ENCODE peak calls at places on chromosomes 16 and 17, in nine cellular contexts. L, N, C, P, J, B, O, M and A are unnamed samples.

GRCh38 chr17:63987616-63988478 is 10.3 kb upstream of the PRR29 start:
- DNase-seq in B (no peak), J (no peak), N (no peak), L (no peak), M (no peak), P (no peak), C (no peak), O (no peak), A (no peak)

GRCh38 chr16:49312389-49312990 is 30.9 kb upstream of the CBLN1 start:
- DNase-seq in N (peak; percentile 34), L (no peak), C (no peak), P (no peak), O (no peak), M (no peak), J (no peak), B (no peak), A (no peak)

GRCh38 chr16:19044781-19045180 is 22.6 kb upstream of the COQ7 start:
- DNase-seq in P (no peak), O (no peak), N (no peak), B (no peak), L (no peak), M (no peak), J (no peak), C (no peak), A (no peak)

GRCh38 chr17:71922439-71922838 is 198.4 kb upstream of the SOX9 start:
- DNase-seq in P (no peak), J (no peak), B (no peak), M (no peak), O (no peak), L (no peak), N (no peak), C (no peak), A (no peak)

GRCh38 chr17:10821062-10821461 is 16.8 kb downstream of the PIRT start:
- DNase-seq in L (no peak), N (no peak), O (no peak), C (no peak), J (no peak), M (no peak), P (no peak), B (no peak), A (no peak)

GRCh38 chr17:41692722-41693521 is 4.2 kb downstream of the EIF1 start:
- DNase-seq in J (no peak), O (no peak), M (no peak), N (no peak), C (no peak), P (no peak), L (no peak), B (no peak), A (no peak)

GRCh38 chr16:10765772-10766171 is 22.1 kb downstream of the NUBP1 start:
- DNase-seq in M (peak; percentile 64), J (no peak), C (no peak), P (no peak), B (no peak), L (no peak), O (no peak), N (no peak), A (no peak)

GRCh38 chr16:53433930-53434435 is 288 bp upstream of the RBL2 start:
- DNase-seq in C (peak; percentile 81), P (no peak), L (no peak), N (no peak), J (peak; percentile 87), M (peak; percentile 88), B (no peak), O (no peak), A (no peak)

GRCh38 chr16:67844441-67844840 is 2.3 kb upstream of the NUTF2 start:
- DNase-seq in O (no peak), J (no peak), B (no peak), N (no peak), M (no peak), C (peak; percentile 16), L (no peak), P (no peak), A (no peak)

GRCh38 chr16:49356728-49357488 is 16.7 kb upstream of the C16orf78 start:
- DNase-seq in L (no peak), M (no peak), P (no peak), O (no peak), J (no peak), C (no peak), N (no peak), B (no peak), A (no peak)

GRCh38 chr16:4691666-4692412 is 1.5 kb upstream of the NUDT16L1 start:
- DNase-seq in B (no peak), J (no peak), N (no peak), L (no peak), M (no peak), P (no peak), O (no peak), C (no peak), A (no peak)

GRCh38 chr16:10668322-10669045 is 26.2 kb downstream of the TEKT5 start:
- DNase-seq in L (peak; percentile 23), B (no peak), M (peak; percentile 49), N (no peak), P (no peak), C (peak; percentile 51), J (no peak), O (no peak), A (peak; percentile 3)

GRCh38 chr17:79406316-79406715 is 204.5 kb downstream of the RBFOX3 start:
- DNase-seq in J (no peak), L (no peak), M (no peak), C (no peak), P (no peak), N (peak; percentile 18), O (no peak), B (no peak), A (no peak)

GRCh38 chr17:13306310-13306962 is 288.6 kb upstream of the ELAC2 start:
- DNase-seq in P (no peak), N (no peak), L (peak; percentile 31), C (peak; percentile 92), O (peak; percentile 1), M (no peak), B (no peak), J (peak; percentile 25), A (peak; percentile 98)

GRCh38 chr16:86565181-86565631 is 1.4 kb upstream of the FOXC2 start:
- DNase-seq in P (no peak), O (no peak), C (no peak), J (no peak), N (no peak), M (no peak), B (no peak), L (no peak), A (no peak)

GRCh38 chr16:50509521-50510341 is 38.5 kb upstream of the NKD1 start:
- DNase-seq in B (peak; percentile 3), L (peak; percentile 51), M (peak; percentile 45), P (no peak), C (peak; percentile 37), N (no peak), O (peak; percentile 41), J (no peak), A (peak; percentile 32)

GRCh38 chr16:901715-902601 is 68.8 kb downstream of the LMF1 start:
- DNase-seq in C (no peak), M (no peak), N (no peak), L (no peak), O (no peak), B (no peak), J (no peak), P (no peak), A (no peak)

GRCh38 chr16:3054965-3055733 is 8.8 kb downstream of the MMP25 start:
- DNase-seq in N (no peak), J (no peak), B (no peak), P (no peak), O (no peak), L (no peak), C (no peak), M (peak; percentile 34), A (no peak)

GRCh38 chr16:75527825-75528299 is 8.0 kb downstream of the CHST5 start:
- DNase-seq in M (no peak), L (no peak), P (no peak), O (no peak), J (no peak), C (no peak), B (no peak), N (no peak), A (peak; percentile 13)

GRCh38 chr17:57044976-57045867 is 39.8 kb upstream of the AKAP1 start:
- DNase-seq in B (no peak), L (no peak), O (no peak), M (peak; percentile 43), J (no peak), N (no peak), P (no peak), C (no peak), A (no peak)

GRCh38 chr16:80346160-80346632 is 194.6 kb upstream of the DYNLRB2 start:
- DNase-seq in P (no peak), M (peak; percentile 18), J (no peak), B (no peak), C (no peak), O (no peak), N (no peak), L (no peak), A (no peak)

GRCh38 chr16:74825941-74826340 is 51.3 kb upstream of the FA2H start:
- DNase-seq in B (no peak), P (no peak), M (no peak), N (no peak), C (no peak), O (no peak), J (no peak), L (no peak), A (no peak)

GRCh38 chr17:58338907-58339774 is 10.5 kb upstream of the TSPOAP1 start:
- DNase-seq in L (peak; percentile 80), J (no peak), C (peak; percentile 42), B (no peak), P (no peak), N (no peak), O (peak; percentile 76), M (no peak), A (peak; percentile 94)

GRCh38 chr17:79045830-79046500 is 22.0 kb downstream of the C1QTNF1 start:
- DNase-seq in C (peak; percentile 61), M (peak; percentile 89), P (peak; percentile 49), J (peak; percentile 72), B (peak; percentile 31), L (peak; percentile 77), N (peak; percentile 79), O (peak; percentile 54), A (peak; percentile 83)

GRCh38 chr17:6374271-6374691 is 60.6 kb downstream of the AIPL1 start:
- DNase-seq in O (no peak), L (no peak), N (no peak), C (no peak), M (no peak), B (no peak), P (no peak), J (no peak), A (no peak)